ENCODE peak calls at places on chromosomes 3 and 15, in ten cellular contexts. X is SW480; S is stimulated activated CD4-positive, alpha-beta T cell treated with anti-CD3 and anti-CD28 coated beads, TNF-alpha, amount 100 ng/mL, for 4 hours; J is RCC 7860; B is A172; C is NCI-H187; H is HAP-1; D is HT1080; P is activated CD8-positive, alpha-beta memory T cell treated with anti-CD3 and anti-CD28 coated beads for 1 hour; G is GM12891. Q is an unnamed sample.

GRCh38 chr15:52162260-52162659 is 28.9 kb downstream of the GNB5 start:
- DNase-seq in D (no peak), X (no peak), C (no peak), G (no peak), H (no peak), P (no peak), B (no peak), S (no peak), J (no peak), Q (peak)

GRCh38 chr3:14988988-14989394 is 41.6 kb downstream of the NR2C2 start:
- DNase-seq in J (no peak), X (peak), S (no peak), B (no peak), C (no peak), H (no peak), G (peak), P (no peak), D (peak), Q (no peak)

GRCh38 chr15:39171944-39172368 is 408.9 kb upstream of the THBS1 start:
- DNase-seq in B (peak), J (peak), C (peak), S (no peak), P (no peak), X (peak), G (no peak), D (peak), H (peak), Q (peak)

GRCh38 chr3:64344721-64345207 is 119.5 kb upstream of the PRICKLE2 start:
- DNase-seq in B (peak), X (no peak), S (no peak), C (no peak), J (peak), P (no peak), G (no peak), H (no peak), D (peak), Q (no peak)

GRCh38 chr3:177776656-177777055 is 579.4 kb upstream of the TBL1XR1 start:
- DNase-seq in D (peak), B (peak), P (no peak), H (no peak), C (no peak), X (peak), J (peak), S (no peak), G (no peak), Q (no peak)

GRCh38 chr15:77569647-77570186 is 63.0 kb downstream of the LINGO1 start:
- DNase-seq in P (no peak), X (no peak), H (no peak), D (no peak), J (no peak), S (no peak), G (no peak), C (no peak), B (no peak), Q (no peak)

GRCh38 chr15:92069308-92070244 is 216.1 kb downstream of the SLCO3A1 start:
- DNase-seq in H (no peak), S (peak), B (peak), X (peak), P (peak), C (no peak), G (no peak), J (peak), D (peak), Q (peak)

GRCh38 chr3:36969540-36970432 is 23.1 kb downstream of the EPM2AIP1 start:
- DNase-seq in J (peak), G (peak), D (peak), B (peak), P (no peak), X (no peak), C (peak), H (peak), S (no peak), Q (no peak)

GRCh38 chr3:46372492-46373359 is 2.0 kb downstream of the CCR5 start:
- DNase-seq in G (no peak), H (no peak), X (peak), B (peak), S (no peak), D (peak), P (no peak), C (no peak), J (no peak), Q (no peak)

GRCh38 chr15:62782100-62782791 is 260.3 kb upstream of the TPM1 start:
- DNase-seq in B (peak), S (no peak), J (peak), P (no peak), X (peak), C (no peak), D (peak), G (peak), H (peak), Q (no peak)

GRCh38 chr3:188042466-188042865 is 111.5 kb upstream of the LPP start:
- DNase-seq in H (no peak), P (no peak), X (no peak), D (no peak), J (no peak), G (no peak), S (no peak), B (no peak), C (no peak), Q (no peak)

GRCh38 chr15:65423150-65423976 is 616 bp upstream of the IGDCC4 start:
- DNase-seq in S (no peak), X (no peak), G (no peak), C (no peak), P (no peak), D (no peak), B (no peak), H (no peak), J (no peak), Q (no peak)

GRCh38 chr3:30604091-30604490 is 2.3 kb upstream of the TGFBR2 start:
- DNase-seq in C (no peak), X (no peak), G (no peak), B (no peak), H (no peak), D (no peak), S (no peak), P (no peak), J (no peak), Q (no peak)